ENCODE peak calls at places on chromosomes 13 and 19, in four cellular contexts. One of them, this sample, is unnamed.

GRCh38 chr13:95481051-95481775 is 71.3 kb upstream of the CLDN10 start:
- DNase-seq in fibroblast of mammary gland: peak; percentile 44
- DNase-seq in AG04449: no peak
- DNase-seq in GM12865: no peak
- DNase-seq in this sample: no peak

GRCh38 chr19:56066152-56067023 is 54.7 kb downstream of the ZNF787 start:
- DNase-seq in fibroblast of mammary gland: peak; percentile 38
- DNase-seq in AG04449: no peak
- DNase-seq in GM12865: peak; percentile 59
- DNase-seq in this sample: peak; percentile 76

GRCh38 chr13:42553098-42554046 is 20.6 kb upstream of the TNFSF11 start:
- DNase-seq in GM12865: no peak
- DNase-seq in AG04449: peak; percentile 33
- DNase-seq in fibroblast of mammary gland: peak; percentile 89
- DNase-seq in this sample: no peak

GRCh38 chr19:1057185-1057857 is 9.6 kb upstream of the ARHGAP45 start:
- DNase-seq in GM12865: peak; percentile 61
- DNase-seq in fibroblast of mammary gland: peak; percentile 75
- DNase-seq in AG04449: no peak
- DNase-seq in this sample: no peak

GRCh38 chr13:97892717-97893116 is 60.8 kb upstream of the IPO5 start:
- DNase-seq in fibroblast of mammary gland: peak; percentile 69
- DNase-seq in AG04449: no peak
- DNase-seq in GM12865: no peak
- DNase-seq in this sample: no peak

GRCh38 chr19:4676955-4677731 is 7.0 kb upstream of the MYDGF start:
- DNase-seq in GM12865: peak; percentile 54
- DNase-seq in fibroblast of mammary gland: peak; percentile 62
- DNase-seq in AG04449: no peak
- DNase-seq in this sample: no peak

GRCh38 chr13:41774605-41775218 is 186.2 kb downstream of the VWA8 start:
- DNase-seq in AG04449: no peak
- DNase-seq in GM12865: no peak
- DNase-seq in fibroblast of mammary gland: no peak
- DNase-seq in this sample: no peak

GRCh38 chr19:47509973-47510372 is 4.9 kb downstream of the NAPA start:
- DNase-seq in GM12865: no peak
- DNase-seq in AG04449: no peak
- DNase-seq in fibroblast of mammary gland: no peak
- DNase-seq in this sample: no peak

GRCh38 chr19:41548954-41549688 is 26.8 kb upstream of the CEACAM21 start:
- DNase-seq in fibroblast of mammary gland: no peak
- DNase-seq in AG04449: no peak
- DNase-seq in GM12865: peak; percentile 90
- DNase-seq in this sample: peak; percentile 55

GRCh38 chr19:34316741-34317241 is 48.2 kb upstream of the GPI start:
- DNase-seq in AG04449: no peak
- DNase-seq in fibroblast of mammary gland: peak; percentile 67
- DNase-seq in GM12865: no peak
- DNase-seq in this sample: no peak

GRCh38 chr19:17431417-17431816 is 11.6 kb downstream of the MVB12A start:
- DNase-seq in GM12865: no peak
- DNase-seq in fibroblast of mammary gland: no peak
- DNase-seq in AG04449: no peak
- DNase-seq in this sample: no peak

GRCh38 chr19:35908010-35908441 is at the start of gene TYROBP:
- DNase-seq in fibroblast of mammary gland: no peak
- DNase-seq in AG04449: no peak
- DNase-seq in GM12865: no peak
- DNase-seq in this sample: peak; percentile 4
- TF ChIP-seq CTCF in fibroblast of mammary gland: no peak
- TF ChIP-seq CTCF in AG04449: no peak
- TF ChIP-seq CTCF in GM12865: no peak
- TF ChIP-seq CTCF in this sample: no peak

DNA sequence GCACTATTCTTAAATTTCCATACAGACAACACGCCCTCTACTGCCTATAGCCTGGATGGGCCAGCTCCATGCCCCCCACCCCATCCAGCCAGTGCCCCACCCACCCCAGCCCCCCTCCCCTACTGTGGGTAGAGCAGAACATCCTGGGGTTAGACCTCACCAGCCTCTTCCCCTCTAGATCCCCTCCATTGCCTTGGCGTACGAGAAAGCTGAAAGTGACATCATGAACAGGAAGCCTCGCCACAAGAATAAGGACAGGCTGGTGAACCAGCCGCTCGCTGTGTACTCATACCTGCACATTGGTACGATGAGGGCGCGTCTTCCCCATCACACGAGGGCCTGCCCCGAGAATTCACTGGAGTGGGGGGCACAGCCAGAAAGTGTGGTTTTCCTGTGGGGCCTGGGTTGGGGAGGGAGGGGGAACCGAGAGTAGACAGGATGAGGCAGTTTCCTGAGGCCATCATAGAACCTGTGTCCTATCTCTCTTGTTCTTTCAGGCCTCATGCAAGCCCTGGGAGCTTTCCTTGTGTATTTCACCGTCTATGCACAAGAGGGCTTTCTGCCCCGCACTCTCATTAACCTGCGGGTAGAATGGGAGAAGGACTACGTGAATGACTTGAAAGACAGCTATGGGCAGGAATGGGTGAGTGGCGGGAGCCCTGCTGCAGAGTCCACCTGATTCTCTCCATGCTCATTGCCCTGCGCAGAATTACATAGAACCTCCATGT is 29.1 kb downstream of the ATP12A start:
- DNase-seq in GM12865: peak; percentile 66
- DNase-seq in fibroblast of mammary gland: no peak
- DNase-seq in AG04449: no peak
- DNase-seq in this sample: peak; percentile 57
- TF ChIP-seq CTCF in GM12865: no peak
- TF ChIP-seq CTCF in fibroblast of mammary gland: no peak
- TF ChIP-seq CTCF in AG04449: no peak
- TF ChIP-seq CTCF in this sample: no peak

DNA sequence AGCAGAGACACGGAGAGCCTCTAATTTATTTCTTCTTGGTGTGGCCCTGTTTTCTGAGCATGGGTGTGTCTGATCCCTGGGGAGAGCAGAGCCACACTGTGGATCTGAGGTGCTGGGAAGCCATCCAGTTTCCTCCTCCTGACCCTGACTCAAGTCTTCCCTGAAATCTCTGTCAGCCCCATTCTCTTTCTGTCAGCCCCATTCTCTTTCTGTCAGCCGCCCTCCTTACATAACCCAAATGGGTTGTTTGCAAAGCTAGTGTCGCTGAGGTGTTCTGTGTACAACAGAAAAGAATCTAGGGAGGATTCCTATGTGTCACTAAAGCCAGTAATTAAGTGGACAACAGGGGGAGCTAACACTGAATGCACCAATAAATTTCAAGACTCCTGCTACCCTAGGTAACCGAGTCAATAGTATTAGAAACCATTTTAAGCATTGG is 50.2 kb downstream of the LRCH1 start:
- DNase-seq in GM12865: peak; percentile 55
- DNase-seq in fibroblast of mammary gland: peak; percentile 23
- DNase-seq in AG04449: no peak
- DNase-seq in this sample: no peak
- TF ChIP-seq CTCF in GM12865: peak; percentile 26
- TF ChIP-seq CTCF in fibroblast of mammary gland: peak; percentile 31
- TF ChIP-seq CTCF in AG04449: no peak
- TF ChIP-seq CTCF in this sample: peak; percentile 36

DNA sequence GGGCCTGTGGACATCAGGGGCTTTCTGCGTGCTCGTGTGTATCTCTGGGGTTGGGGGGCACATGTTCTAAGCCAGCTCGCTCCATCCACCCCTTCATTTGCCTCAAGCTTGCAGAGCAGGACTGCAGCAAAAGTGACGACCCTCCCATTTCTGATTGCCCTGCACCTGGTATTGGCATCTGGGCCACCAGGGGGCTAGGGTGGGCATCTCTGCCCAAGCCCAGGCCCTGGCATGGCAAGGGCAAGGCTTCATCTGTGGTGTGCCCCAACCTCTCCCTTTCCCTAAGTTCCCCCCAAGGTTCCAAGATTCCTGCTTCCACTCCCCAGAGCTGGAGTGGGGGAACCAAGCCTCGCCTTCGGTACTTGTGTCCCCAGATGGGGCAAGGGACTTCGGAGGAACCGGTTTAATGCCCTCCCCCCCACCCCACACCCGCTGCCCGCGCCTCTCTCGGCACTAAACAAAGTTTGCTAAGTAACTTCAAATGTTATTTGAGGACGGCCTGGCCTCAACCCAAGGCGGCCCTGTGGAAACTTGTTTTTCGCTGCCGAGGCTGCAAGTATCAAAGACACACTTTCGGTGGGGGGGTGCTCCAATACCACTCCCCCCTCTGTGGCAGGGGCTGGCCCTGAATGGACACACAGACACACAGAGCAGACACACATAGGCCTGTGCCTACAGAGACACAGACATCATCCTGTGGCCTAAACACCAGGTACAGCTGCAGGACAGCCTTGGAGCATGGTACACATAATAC is 12.2 kb downstream of the NFIX start:
- DNase-seq in fibroblast of mammary gland: no peak
- DNase-seq in GM12865: no peak
- DNase-seq in AG04449: no peak
- DNase-seq in this sample: peak; percentile 31
- TF ChIP-seq CTCF in fibroblast of mammary gland: no peak
- TF ChIP-seq CTCF in GM12865: no peak
- TF ChIP-seq CTCF in AG04449: peak; percentile 4
- TF ChIP-seq CTCF in this sample: no peak

DNA sequence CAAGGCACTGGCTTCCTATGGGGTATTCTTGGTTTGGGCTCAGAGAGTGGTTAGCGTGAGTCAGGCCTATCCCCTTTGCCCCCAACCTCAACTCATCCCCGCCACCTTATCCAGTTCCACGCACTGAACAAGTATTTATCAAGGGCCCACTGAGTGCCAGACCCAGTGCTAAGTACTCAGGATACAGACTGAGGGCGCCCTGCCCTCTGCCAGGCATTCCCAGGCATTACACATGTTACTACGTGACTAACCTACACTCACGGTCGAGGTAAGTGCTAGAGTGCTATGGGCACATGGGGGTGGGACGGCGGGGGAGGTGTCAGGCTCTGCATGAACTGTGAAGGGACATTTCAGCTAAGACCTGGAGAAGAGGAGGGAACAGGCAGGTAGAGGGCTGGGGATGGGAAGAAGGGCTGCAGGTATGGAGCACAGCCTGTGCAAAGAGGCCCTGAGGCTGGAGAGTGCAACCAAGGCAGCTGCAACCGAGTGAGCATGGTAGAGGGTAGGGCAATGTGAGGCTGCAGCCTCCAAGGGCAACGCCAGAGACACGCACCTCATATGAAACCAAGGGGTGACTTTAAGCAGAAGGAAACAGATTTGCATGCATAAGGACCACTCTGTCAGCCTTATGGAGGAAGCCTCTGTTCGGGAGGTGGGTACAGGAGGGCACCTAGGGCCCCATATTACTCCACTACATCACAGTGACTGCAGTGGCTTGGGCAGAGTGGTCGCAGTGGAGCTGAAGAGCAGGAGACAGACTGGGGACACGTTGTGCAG is 22.5 kb downstream of the DHRS12 start:
- DNase-seq in GM12865: peak; percentile 45
- DNase-seq in AG04449: no peak
- DNase-seq in fibroblast of mammary gland: no peak
- DNase-seq in this sample: peak; percentile 36
- TF ChIP-seq CTCF in GM12865: peak; percentile 29
- TF ChIP-seq CTCF in AG04449: peak; percentile 50
- TF ChIP-seq CTCF in fibroblast of mammary gland: peak; percentile 32
- TF ChIP-seq CTCF in this sample: peak; percentile 46

DNA sequence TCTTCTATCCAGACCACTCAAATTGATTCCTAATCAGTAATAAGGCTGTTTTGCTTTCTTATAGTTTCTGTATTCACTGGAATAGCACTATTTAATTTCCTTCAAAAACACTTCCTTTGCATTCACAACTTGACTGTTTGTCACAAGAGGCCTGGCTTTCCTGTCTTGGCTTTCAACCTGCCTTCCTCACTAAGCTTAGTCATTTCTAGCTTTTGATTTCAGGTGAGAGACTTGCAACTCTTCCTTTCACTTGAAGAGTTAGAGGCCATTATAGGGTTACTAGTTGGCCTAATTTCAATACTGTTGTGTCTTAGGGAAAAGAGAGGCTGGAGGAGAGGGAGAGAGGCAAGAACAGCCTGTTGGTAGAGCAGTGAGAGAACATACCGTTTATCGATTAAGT is 47.0 kb downstream of the SACS start:
- DNase-seq in fibroblast of mammary gland: no peak
- DNase-seq in GM12865: peak; percentile 75
- DNase-seq in AG04449: no peak
- DNase-seq in this sample: no peak
- TF ChIP-seq CTCF in fibroblast of mammary gland: no peak
- TF ChIP-seq CTCF in GM12865: no peak
- TF ChIP-seq CTCF in AG04449: no peak
- TF ChIP-seq CTCF in this sample: no peak

DNA sequence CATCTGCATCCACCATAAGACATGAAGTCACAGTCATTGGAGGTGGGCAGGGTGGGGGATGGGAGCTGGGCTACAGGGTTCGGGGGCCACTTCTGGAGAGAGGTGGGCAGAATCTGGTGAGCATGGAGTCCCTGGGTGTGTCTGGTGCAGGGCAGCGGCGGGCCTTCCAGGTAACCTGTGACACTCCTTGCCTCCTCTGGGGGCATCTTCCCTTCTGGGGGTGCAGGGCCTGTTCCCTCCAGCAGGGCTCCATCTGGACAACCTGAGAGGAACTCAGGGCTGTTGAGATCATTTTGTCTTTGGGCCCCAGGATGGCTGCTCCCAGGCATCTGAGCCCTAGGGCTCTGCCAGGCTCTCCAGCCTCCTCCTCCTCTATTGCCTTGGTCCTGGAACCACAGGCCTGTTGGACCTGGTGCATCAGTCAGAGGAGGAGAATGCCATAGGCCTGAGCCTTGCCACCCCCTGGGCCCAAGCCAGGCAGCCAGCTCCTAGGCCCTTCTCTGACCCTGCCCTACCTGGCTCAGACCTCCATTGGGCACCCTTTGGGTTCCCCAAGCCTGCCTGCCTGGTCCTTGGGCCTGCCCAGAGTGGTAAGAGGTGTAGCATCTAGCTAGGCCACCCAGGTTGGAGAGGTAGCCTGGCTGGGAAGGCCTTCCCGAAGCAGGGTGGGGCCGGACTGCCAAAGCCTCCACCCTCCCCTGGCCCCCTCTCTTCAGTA is 13.4 kb downstream of the LYL1 start:
- DNase-seq in fibroblast of mammary gland: no peak
- DNase-seq in AG04449: no peak
- DNase-seq in GM12865: peak; percentile 35
- DNase-seq in this sample: peak; percentile 62
- TF ChIP-seq CTCF in fibroblast of mammary gland: peak; percentile 40
- TF ChIP-seq CTCF in AG04449: peak; percentile 49
- TF ChIP-seq CTCF in GM12865: peak; percentile 67
- TF ChIP-seq CTCF in this sample: peak; percentile 16

DNA sequence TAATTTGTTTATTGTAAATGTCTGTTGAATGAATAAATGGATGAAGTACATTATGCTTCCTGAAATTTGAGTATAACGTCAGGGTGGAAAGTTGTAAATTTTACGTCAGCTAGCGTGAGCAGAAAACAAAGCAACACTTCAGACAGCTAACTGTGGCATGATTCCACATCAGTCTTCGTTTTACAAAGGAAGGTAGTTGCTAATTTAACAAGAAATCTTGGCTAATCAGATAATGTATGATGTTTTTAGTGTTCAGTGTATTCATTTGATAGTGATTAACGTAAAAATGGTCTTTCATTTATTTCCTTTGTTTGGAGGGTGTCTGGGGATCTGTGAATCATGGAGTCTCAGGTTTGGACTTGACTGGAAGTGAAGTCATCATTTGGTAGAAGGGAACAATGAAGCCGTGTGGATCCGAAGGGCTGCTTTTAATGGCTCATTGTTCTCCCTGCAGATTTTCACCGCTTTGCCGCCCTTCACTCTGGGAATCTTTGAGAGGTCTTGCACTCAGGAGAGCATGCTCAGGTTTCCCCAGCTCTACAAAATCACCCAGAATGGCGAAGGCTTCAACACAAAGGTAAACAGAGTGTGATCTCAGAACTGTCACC is 215.0 kb downstream of the SHISA2 start:
- DNase-seq in AG04449: no peak
- DNase-seq in GM12865: no peak
- DNase-seq in fibroblast of mammary gland: no peak
- DNase-seq in this sample: no peak
- TF ChIP-seq CTCF in AG04449: no peak
- TF ChIP-seq CTCF in GM12865: no peak
- TF ChIP-seq CTCF in fibroblast of mammary gland: no peak
- TF ChIP-seq CTCF in this sample: no peak

This sample was measured in GM13977.